ENCODE peak calls at places on chromosomes 7 and 10, in four cellular contexts. One of them, this sample, is unnamed.

GRCh38 chr7:37000514-37000913 is 276.2 kb upstream of the AOAH start:
- DNase-seq in HepG2: no peak
- DNase-seq in GM12878: no peak
- DNase-seq in K562: no peak
- DNase-seq in this sample: no peak

GRCh38 chr7:55533050-55533728 is 39.1 kb downstream of the VOPP1 start:
- DNase-seq in K562: no peak
- DNase-seq in HepG2: no peak
- DNase-seq in GM12878: peak
- DNase-seq in this sample: peak

GRCh38 chr10:86003201-86003621 is 363.4 kb downstream of the GRID1 start:
- DNase-seq in HepG2: no peak
- DNase-seq in K562: no peak
- DNase-seq in GM12878: no peak
- DNase-seq in this sample: no peak

GRCh38 chr7:137302075-137302474 is 41.5 kb downstream of the PTN start:
- DNase-seq in GM12878: no peak
- DNase-seq in K562: no peak
- DNase-seq in HepG2: no peak
- DNase-seq in this sample: no peak

GRCh38 chr10:113475381-113475807 is 77.5 kb upstream of the HABP2 start:
- DNase-seq in HepG2: no peak
- DNase-seq in GM12878: no peak
- DNase-seq in K562: no peak
- DNase-seq in this sample: no peak

GRCh38 chr7:7869036-7869435 is 99.6 kb upstream of the GLCCI1 start:
- DNase-seq in K562: no peak
- DNase-seq in GM12878: no peak
- DNase-seq in HepG2: no peak
- DNase-seq in this sample: no peak

GRCh38 chr7:141300816-141301215 is 227.0 kb downstream of the TMEM178B start:
- DNase-seq in HepG2: no peak
- DNase-seq in GM12878: no peak
- DNase-seq in K562: no peak
- DNase-seq in this sample: no peak

GRCh38 chr10:77582710-77583115 is 54.9 kb downstream of the KCNMA1 start:
- DNase-seq in GM12878: no peak
- DNase-seq in K562: peak
- DNase-seq in HepG2: no peak
- DNase-seq in this sample: no peak

GRCh38 chr10:70743879-70744278 is 41.3 kb downstream of the TBATA start:
- DNase-seq in K562: peak
- DNase-seq in GM12878: no peak
- DNase-seq in HepG2: no peak
- DNase-seq in this sample: no peak

GRCh38 chr10:91598211-91598981 is 34.5 kb downstream of the PPP1R3C start:
- DNase-seq in GM12878: no peak
- DNase-seq in K562: no peak
- DNase-seq in HepG2: no peak
- DNase-seq in this sample: peak

GRCh38 chr7:155208681-155209477 is 88.8 kb upstream of the INSIG1 start:
- DNase-seq in K562: no peak
- DNase-seq in HepG2: no peak
- DNase-seq in GM12878: no peak
- DNase-seq in this sample: peak

GRCh38 chr7:52423251-52423650 is 612.2 kb upstream of the POM121L12 start:
- DNase-seq in HepG2: no peak
- DNase-seq in GM12878: no peak
- DNase-seq in K562: no peak
- DNase-seq in this sample: no peak

GRCh38 chr10:68099736-68100135 is 9.6 kb upstream of the MYPN start:
- DNase-seq in K562: no peak
- DNase-seq in HepG2: no peak
- DNase-seq in GM12878: no peak
- DNase-seq in this sample: no peak

GRCh38 chr10:2978111-2978510 is 89.2 kb upstream of the PFKP start:
- DNase-seq in HepG2: peak
- DNase-seq in GM12878: peak
- DNase-seq in K562: no peak
- DNase-seq in this sample: peak

DNA sequence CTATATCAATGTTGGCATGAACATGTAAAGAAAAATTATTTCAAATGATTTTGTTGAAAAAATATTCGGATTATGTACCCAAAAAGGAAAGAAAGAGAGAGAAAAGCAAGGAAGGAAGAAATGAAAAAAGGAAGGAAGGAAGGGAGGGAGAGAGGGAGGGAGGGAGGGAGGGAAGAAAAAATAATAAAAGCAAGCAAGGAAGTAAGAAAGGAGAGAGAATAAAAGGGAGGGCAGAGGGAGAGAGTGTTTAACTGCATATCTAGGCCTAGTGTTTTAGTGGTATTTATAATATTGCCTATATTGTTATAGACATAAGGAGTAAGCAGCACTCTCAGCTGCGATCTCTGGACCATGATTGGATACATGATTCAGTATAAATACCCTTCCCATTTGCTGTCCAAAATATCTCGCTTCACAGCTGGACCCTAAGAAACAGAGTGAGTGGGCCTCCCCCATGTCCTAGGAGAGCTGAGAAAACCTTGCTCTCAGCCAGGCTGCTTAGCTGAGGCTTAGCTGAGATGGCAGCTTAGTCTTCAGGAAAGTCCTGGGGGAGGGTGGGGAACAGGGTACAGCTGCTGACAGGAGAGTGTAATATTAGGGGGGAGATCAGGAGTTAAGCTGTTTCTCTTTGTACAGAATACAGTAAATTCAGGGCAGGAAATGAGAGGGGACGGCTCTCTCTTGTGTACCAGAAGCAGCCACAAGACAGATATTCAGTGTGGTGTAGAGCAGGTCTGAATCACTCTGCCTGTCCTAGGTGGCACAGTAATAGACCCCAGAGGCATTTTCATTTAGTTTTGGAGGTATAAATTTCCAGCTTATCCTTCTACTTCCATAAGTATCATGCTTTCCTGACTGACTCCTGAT is 66.8 kb upstream of the TARP start:
- DNase-seq in GM12878: no peak
- DNase-seq in HepG2: no peak
- DNase-seq in K562: no peak
- DNase-seq in this sample: no peak
- H3K4me2 ChIP-seq in GM12878: no peak
- H3K4me2 ChIP-seq in HepG2: no peak
- H3K4me2 ChIP-seq in K562: peak
- H3K4me2 ChIP-seq in this sample: no peak

GRCh38 chr7:27199820-27200760 is at the start of gene HOXA13:
- DNase-seq in GM12878: no peak
- DNase-seq in HepG2: no peak
- DNase-seq in K562: peak
- DNase-seq in this sample: no peak
- H2AFZ ChIP-seq in GM12878: no peak
- H2AFZ ChIP-seq in HepG2: no peak
- H2AFZ ChIP-seq in K562: no peak
- H2AFZ ChIP-seq in this sample: peak

GRCh38 chr10:96709525-96709924 is 10.8 kb downstream of the PIK3AP1 start:
- DNase-seq in GM12878: no peak
- DNase-seq in K562: no peak
- DNase-seq in HepG2: no peak
- DNase-seq in this sample: no peak

GRCh38 chr10:96703358-96703757 is 17.0 kb downstream of the PIK3AP1 start:
- DNase-seq in HepG2: no peak
- DNase-seq in GM12878: no peak
- DNase-seq in K562: no peak
- DNase-seq in this sample: no peak

GRCh38 chr10:96708456-96708855 is 11.9 kb downstream of the PIK3AP1 start:
- DNase-seq in GM12878: no peak
- DNase-seq in K562: no peak
- DNase-seq in HepG2: no peak
- DNase-seq in this sample: no peak

GRCh38 chr10:96705134-96705533 is 15.2 kb downstream of the PIK3AP1 start:
- DNase-seq in GM12878: no peak
- DNase-seq in K562: no peak
- DNase-seq in HepG2: no peak
- DNase-seq in this sample: no peak

GRCh38 chr10:96706331-96706853 is 13.9 kb downstream of the PIK3AP1 start:
- DNase-seq in HepG2: no peak
- DNase-seq in GM12878: no peak
- DNase-seq in K562: no peak
- DNase-seq in this sample: no peak
- TF ChIP-seq MYC in HepG2: no peak
- TF ChIP-seq MYC in GM12878: no peak
- TF ChIP-seq MYC in K562: no peak
- TF ChIP-seq MYC in this sample: no peak

DNA sequence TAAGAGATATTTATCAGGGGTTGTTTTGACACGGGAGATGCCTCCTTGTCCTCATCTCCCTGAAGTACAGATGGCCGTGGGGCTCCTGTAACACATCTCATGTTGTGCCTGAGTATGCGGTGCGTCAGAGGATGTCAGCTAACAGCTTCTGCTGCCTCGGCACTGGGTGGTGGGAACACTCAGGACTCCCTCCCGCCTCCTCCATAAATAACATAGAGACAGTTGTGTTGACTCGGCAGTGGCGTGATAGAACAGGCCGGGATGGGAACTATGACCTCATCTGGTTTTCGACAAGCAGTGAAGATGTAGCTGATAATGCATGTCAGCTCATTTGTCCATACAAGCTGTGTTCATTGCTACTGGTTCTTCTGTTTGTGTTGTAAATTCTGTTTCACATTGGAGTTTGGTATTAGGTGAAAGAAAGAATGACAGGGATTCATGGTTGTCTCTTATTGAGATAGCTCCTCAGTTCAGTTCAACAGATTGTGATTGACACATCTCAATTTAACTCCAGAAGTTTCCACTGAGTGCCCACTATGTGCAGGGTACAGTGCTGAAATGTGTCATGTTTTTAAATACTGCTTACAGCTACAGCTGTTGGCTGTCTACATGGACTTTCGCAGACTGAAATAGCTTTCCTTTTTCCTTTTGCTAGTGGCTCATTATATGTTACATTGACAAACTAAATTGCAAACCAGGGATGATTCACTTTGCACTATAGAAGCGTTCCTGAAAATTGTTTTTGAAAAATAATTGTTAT is 87.4 kb downstream of the CHN2 start:
- DNase-seq in K562: no peak
- DNase-seq in GM12878: no peak
- DNase-seq in HepG2: peak
- DNase-seq in this sample: no peak
- H3K4me2 ChIP-seq in K562: no peak
- H3K4me2 ChIP-seq in GM12878: no peak
- H3K4me2 ChIP-seq in HepG2: no peak
- H3K4me2 ChIP-seq in this sample: no peak

GRCh38 chr10:61765176-61766087 is 102.7 kb downstream of the CABCOCO1 start:
- DNase-seq in HepG2: no peak
- DNase-seq in K562: peak
- DNase-seq in GM12878: no peak
- DNase-seq in this sample: peak
- H2AFZ ChIP-seq in HepG2: no peak
- H2AFZ ChIP-seq in K562: peak
- H2AFZ ChIP-seq in GM12878: peak
- H2AFZ ChIP-seq in this sample: peak

DNA sequence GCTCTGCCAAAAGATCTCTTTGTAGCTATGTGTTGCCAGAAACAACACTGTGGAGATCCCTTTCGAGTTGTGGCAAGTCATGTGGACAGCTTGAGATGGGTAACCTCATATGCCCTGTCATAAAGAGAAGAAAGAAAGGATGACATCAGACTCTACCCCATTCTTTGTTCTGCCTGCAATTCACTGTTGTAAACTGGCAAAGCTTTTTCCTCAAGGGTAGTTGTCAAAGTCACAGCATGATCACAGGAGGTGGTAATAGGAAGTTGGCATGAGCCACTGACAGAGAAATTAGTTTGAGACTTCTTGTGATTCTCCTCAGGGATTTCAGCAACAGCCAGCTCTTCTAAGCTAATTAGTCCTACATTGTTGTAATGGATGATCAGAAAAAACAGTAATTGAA is 19.4 kb upstream of the MINDY3 start:
- DNase-seq in K562: no peak
- DNase-seq in GM12878: no peak
- DNase-seq in HepG2: no peak
- DNase-seq in this sample: peak
- TF ChIP-seq MYC in K562: no peak
- TF ChIP-seq MYC in GM12878: no peak
- TF ChIP-seq MYC in HepG2: no peak
- TF ChIP-seq MYC in this sample: no peak

GRCh38 chr7:108417926-108418325 is 38.3 kb downstream of the NRCAM start:
- DNase-seq in HepG2: no peak
- DNase-seq in GM12878: no peak
- DNase-seq in K562: no peak
- DNase-seq in this sample: no peak
- H3K4me2 ChIP-seq in HepG2: no peak
- H3K4me2 ChIP-seq in GM12878: no peak
- H3K4me2 ChIP-seq in K562: no peak
- H3K4me2 ChIP-seq in this sample: no peak

DNA sequence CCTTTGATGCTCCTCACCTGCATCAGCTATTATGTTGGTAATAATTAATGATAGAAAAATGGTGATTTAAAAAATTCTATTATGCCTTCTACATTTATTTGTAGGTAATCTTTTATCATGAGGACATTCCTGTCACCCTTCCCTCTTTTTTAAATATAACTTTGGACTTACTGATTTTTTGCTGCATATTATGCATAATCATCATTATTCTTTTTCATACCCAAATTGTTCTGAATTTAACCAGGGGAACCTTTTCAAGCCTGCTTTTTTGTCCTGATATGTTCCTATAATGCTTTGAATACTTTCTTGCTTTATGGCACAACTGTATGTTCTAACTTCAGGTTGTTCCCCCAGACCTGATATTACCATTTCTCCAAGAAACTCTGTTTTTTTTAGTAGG is 48.5 kb downstream of the TAX1BP1 start:
- DNase-seq in K562: no peak
- DNase-seq in GM12878: no peak
- DNase-seq in HepG2: no peak
- DNase-seq in this sample: no peak
- H2AFZ ChIP-seq in K562: no peak
- H2AFZ ChIP-seq in GM12878: no peak
- H2AFZ ChIP-seq in HepG2: no peak
- H2AFZ ChIP-seq in this sample: no peak

GRCh38 chr10:131725736-131726459 is 174.9 kb upstream of the PPP2R2D start:
- DNase-seq in K562: no peak
- DNase-seq in HepG2: no peak
- DNase-seq in GM12878: no peak
- DNase-seq in this sample: no peak
- TF ChIP-seq MYC in K562: no peak
- TF ChIP-seq MYC in HepG2: no peak
- TF ChIP-seq MYC in GM12878: no peak
- TF ChIP-seq MYC in this sample: no peak

This sample was measured in endothelial cell of umbilical vein.